ENCODE peak calls at places on chromosomes 13 and 19, in nine cellular contexts. G is thoracic aorta; Q is brain microvascular endothelial cell; W is left lung; S is heart right ventricle; J is fibroblast of the aortic adventitia; C is A549; M is Calu3; F is CD8-positive, alpha-beta T cell. U is an unnamed sample.

GRCh38 chr19:44998025-44998424 is 3.2 kb upstream of the RELB start:
- DNase-seq in J (no peak), W (no peak), G (no peak), S (no peak), F (no peak), C (no peak), M (no peak), Q (no peak), U (no peak)

GRCh38 chr13:113835461-113836274 is 28.2 kb downstream of the GAS6 start:
- DNase-seq in J (peak; percentile 62), M (no peak), F (no peak), C (peak; percentile 48), G (no peak), Q (no peak), S (no peak), W (peak; percentile 63), U (peak; percentile 82)

GRCh38 chr19:40366697-40367561 is 18.4 kb downstream of the PLD3 start:
- DNase-seq in M (no peak), C (peak; percentile 71), F (no peak), S (no peak), W (no peak), G (no peak), Q (peak; percentile 13), J (no peak), U (no peak)

GRCh38 chr19:6718741-6719539 is 1.5 kb downstream of the C3 start:
- DNase-seq in J (peak; percentile 49), S (no peak), G (no peak), M (peak; percentile 24), Q (no peak), F (no peak), W (peak; percentile 81), C (peak; percentile 63), U (no peak)

GRCh38 chr13:108508263-108508662 is 121.1 kb upstream of the MYO16 start:
- DNase-seq in S (no peak), G (no peak), C (peak; percentile 26), M (peak; percentile 0), W (no peak), F (no peak), J (peak; percentile 51), Q (peak; percentile 42), U (no peak)

GRCh38 chr13:44373601-44374347 is at the start of gene SERP2:
- DNase-seq in J (peak; percentile 34), W (peak; percentile 80), C (no peak), Q (no peak), F (no peak), S (peak; percentile 41), M (no peak), G (no peak), U (no peak)

GRCh38 chr13:30289533-30289932 is 17.8 kb downstream of the KATNAL1 start:
- DNase-seq in M (no peak), F (no peak), Q (no peak), W (no peak), S (no peak), J (no peak), G (no peak), C (no peak), U (no peak)

GRCh38 chr19:50906217-50906616 is 5.0 kb downstream of the KLK4 start:
- DNase-seq in S (no peak), M (peak; percentile 74), J (peak; percentile 12), C (peak; percentile 39), G (no peak), F (peak; percentile 8), Q (no peak), W (no peak), U (no peak)

GRCh38 chr19:2097330-2098327 is 914 bp downstream of the IZUMO4 start:
- DNase-seq in W (no peak), S (no peak), J (no peak), Q (no peak), G (no peak), C (no peak), M (no peak), F (no peak), U (no peak)

GRCh38 chr13:94362411-94362909 is 117.0 kb downstream of the DCT start:
- DNase-seq in M (peak; percentile 30), S (peak; percentile 67), F (peak; percentile 36), G (peak; percentile 33), C (peak; percentile 80), Q (peak; percentile 88), W (no peak), J (peak; percentile 94), U (peak; percentile 76)
- TF ChIP-seq CTCF in M (no peak), S (peak; percentile 87), F (peak; percentile 83), G (peak; percentile 79), C (peak; percentile 75), Q (peak; percentile 79), W (peak; percentile 90), J (peak; percentile 73), U (peak; percentile 96)

GRCh38 chr13:63455938-63456337 is 2040.3 kb upstream of the PCDH20 start:
- DNase-seq in Q (no peak), G (no peak), F (no peak), W (no peak), C (no peak), M (no peak), J (no peak), S (no peak), U (no peak)
- TF ChIP-seq CTCF in Q (peak; percentile 21), G (no peak), F (no peak), W (no peak), C (no peak), M (no peak), J (no peak), S (no peak), U (peak; percentile 60)

GRCh38 chr13:36769126-36769525 is 49.9 kb upstream of the RFXAP start:
- DNase-seq in Q (no peak), C (no peak), G (no peak), M (no peak), J (no peak), S (no peak), F (no peak), W (no peak), U (no peak)
- TF ChIP-seq CTCF in Q (no peak), C (no peak), G (no peak), M (no peak), J (no peak), S (no peak), F (no peak), W (no peak), U (no peak)

GRCh38 chr19:16654151-16654550 is 5.8 kb downstream of the SMIM7 start:
- DNase-seq in C (peak; percentile 22), G (no peak), Q (no peak), W (no peak), F (no peak), S (no peak), M (no peak), J (no peak), U (no peak)

GRCh38 chr19:16650821-16651220 is 9.1 kb downstream of the SMIM7 start:
- DNase-seq in C (no peak), W (no peak), G (no peak), M (no peak), Q (no peak), S (no peak), F (no peak), J (no peak), U (no peak)

GRCh38 chr19:16657384-16657783 is 2.6 kb downstream of the SMIM7 start:
- DNase-seq in J (no peak), C (no peak), F (no peak), Q (no peak), M (no peak), W (no peak), S (no peak), G (no peak), U (no peak)

GRCh38 chr19:16655727-16656126 is 4.2 kb downstream of the SMIM7 start:
- DNase-seq in Q (no peak), W (no peak), C (no peak), F (no peak), M (no peak), G (no peak), S (no peak), J (no peak), U (no peak)

GRCh38 chr19:16654621-16655020 is 5.3 kb downstream of the SMIM7 start:
- DNase-seq in Q (no peak), G (no peak), S (no peak), F (no peak), C (no peak), W (no peak), M (no peak), J (no peak), U (no peak)
- TF ChIP-seq CTCF in Q (no peak), G (no peak), S (no peak), F (no peak), C (no peak), W (no peak), M (no peak), J (no peak), U (no peak)

DNA sequence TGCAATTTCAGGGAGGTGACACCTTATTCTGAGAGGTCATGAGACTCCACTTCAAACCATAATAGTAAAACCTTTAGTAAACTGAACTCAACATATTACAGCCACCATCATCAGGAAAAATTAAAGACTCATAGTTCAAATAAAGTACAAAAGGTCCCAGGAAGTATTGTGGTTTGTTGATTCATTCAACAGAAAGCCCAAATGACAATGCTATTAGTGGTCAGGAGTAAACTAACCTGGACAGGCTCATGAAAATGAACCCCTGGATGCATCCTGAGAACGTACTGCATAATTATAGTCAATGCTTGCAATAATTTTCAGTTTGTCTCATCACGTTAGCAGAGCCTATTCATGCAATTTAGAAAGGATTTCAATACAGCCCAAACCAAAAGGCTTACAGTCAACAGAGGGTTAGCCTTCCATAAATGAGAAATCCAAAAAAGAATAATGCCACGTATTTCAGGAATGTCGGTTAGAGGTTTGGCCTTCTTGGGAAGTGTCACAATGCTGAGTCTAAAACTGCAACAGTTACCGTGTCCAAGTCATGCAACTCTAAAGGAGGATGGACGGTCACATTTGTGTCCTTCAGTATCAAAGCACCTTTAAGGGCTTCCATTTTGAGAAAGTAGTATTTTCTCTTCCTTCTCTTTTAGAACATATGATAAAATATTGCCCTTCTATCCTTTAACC is 280.8 kb downstream of the ABCC4 start:
- DNase-seq in J (peak; percentile 11), M (no peak), S (no peak), C (no peak), F (no peak), W (no peak), Q (peak; percentile 39), G (no peak), U (peak; percentile 11)
- TF ChIP-seq CTCF in J (no peak), M (no peak), S (no peak), C (no peak), F (no peak), W (no peak), Q (no peak), G (no peak), U (no peak)

U was measured in HFFc6.